ENCODE peak calls at places on chromosome 17, in eight cellular contexts. One of them, this sample, is unnamed.
A peak's percentile ranks its signal among the peaks of the same experiment; 100 is the strongest.

GRCh38 chr17:50129303-50129945 is 536 bp downstream of the SAMD14 start:
- DNase-seq in choroid plexus epithelial cell: peak; percentile 66
- DNase-seq in astrocyte of the spinal cord: peak; percentile 18
- DNase-seq in AG09319: no peak
- DNase-seq in fibroblast of lung: no peak
- DNase-seq in cardiac fibroblast: peak; percentile 48
- DNase-seq in AG10803: peak; percentile 63
- DNase-seq in left ventricle myocardium inferior: no peak
- DNase-seq in this sample: no peak

GRCh38 chr17:48439473-48439872 is 9.5 kb upstream of the SKAP1 start:
- DNase-seq in choroid plexus epithelial cell: no peak
- DNase-seq in astrocyte of the spinal cord: no peak
- DNase-seq in AG09319: no peak
- DNase-seq in fibroblast of lung: no peak
- DNase-seq in cardiac fibroblast: no peak
- DNase-seq in AG10803: no peak
- DNase-seq in left ventricle myocardium inferior: no peak
- DNase-seq in this sample: no peak

GRCh38 chr17:58402047-58402446 is 15.3 kb downstream of the RNF43 start:
- DNase-seq in choroid plexus epithelial cell: peak; percentile 41
- DNase-seq in astrocyte of the spinal cord: peak; percentile 47
- DNase-seq in AG09319: no peak
- DNase-seq in fibroblast of lung: no peak
- DNase-seq in cardiac fibroblast: peak; percentile 69
- DNase-seq in AG10803: peak; percentile 54
- DNase-seq in left ventricle myocardium inferior: no peak
- DNase-seq in this sample: no peak

GRCh38 chr17:48048321-48049140 is at the start of gene NFE2L1:
- DNase-seq in choroid plexus epithelial cell: peak; percentile 95
- DNase-seq in astrocyte of the spinal cord: peak; percentile 93
- DNase-seq in AG09319: peak; percentile 90
- DNase-seq in fibroblast of lung: peak; percentile 96
- DNase-seq in cardiac fibroblast: peak; percentile 96
- DNase-seq in AG10803: peak; percentile 94
- DNase-seq in left ventricle myocardium inferior: peak; percentile 94
- DNase-seq in this sample: peak; percentile 71

GRCh38 chr17:17987901-17988300 is 15.2 kb downstream of the DRC3 start:
- DNase-seq in choroid plexus epithelial cell: no peak
- DNase-seq in astrocyte of the spinal cord: no peak
- DNase-seq in AG09319: no peak
- DNase-seq in fibroblast of lung: no peak
- DNase-seq in cardiac fibroblast: no peak
- DNase-seq in AG10803: no peak
- DNase-seq in left ventricle myocardium inferior: no peak
- DNase-seq in this sample: no peak

GRCh38 chr17:37239690-37240344 is 136.0 kb upstream of the C17orf78 start:
- DNase-seq in choroid plexus epithelial cell: peak; percentile 62
- DNase-seq in astrocyte of the spinal cord: peak; percentile 50
- DNase-seq in AG09319: peak; percentile 20
- DNase-seq in fibroblast of lung: peak; percentile 57
- DNase-seq in cardiac fibroblast: peak; percentile 57
- DNase-seq in AG10803: peak; percentile 54
- DNase-seq in left ventricle myocardium inferior: no peak
- DNase-seq in this sample: no peak

GRCh38 chr17:2683912-2684311 is 27.7 kb downstream of the CLUH start:
- DNase-seq in choroid plexus epithelial cell: peak; percentile 65
- DNase-seq in astrocyte of the spinal cord: peak; percentile 20
- DNase-seq in AG09319: no peak
- DNase-seq in fibroblast of lung: peak; percentile 57
- DNase-seq in cardiac fibroblast: no peak
- DNase-seq in AG10803: no peak
- DNase-seq in left ventricle myocardium inferior: no peak
- DNase-seq in this sample: no peak

GRCh38 chr17:142102-142661 is 4.8 kb downstream of the SCGB1C2 start:
- DNase-seq in choroid plexus epithelial cell: peak; percentile 13
- DNase-seq in astrocyte of the spinal cord: peak; percentile 5
- DNase-seq in AG09319: no peak
- DNase-seq in fibroblast of lung: no peak
- DNase-seq in cardiac fibroblast: peak; percentile 17
- DNase-seq in AG10803: peak; percentile 26
- DNase-seq in left ventricle myocardium inferior: no peak
- DNase-seq in this sample: peak; percentile 7

GRCh38 chr17:82492647-82493516 is 26.6 kb upstream of the FOXK2 start:
- DNase-seq in choroid plexus epithelial cell: peak; percentile 44
- DNase-seq in astrocyte of the spinal cord: peak; percentile 57
- DNase-seq in AG09319: no peak
- DNase-seq in fibroblast of lung: peak; percentile 75
- DNase-seq in cardiac fibroblast: peak; percentile 53
- DNase-seq in AG10803: peak; percentile 70
- DNase-seq in left ventricle myocardium inferior: no peak
- DNase-seq in this sample: no peak

GRCh38 chr17:39975801-39976200 is 4.8 kb upstream of the PSMD3 start:
- DNase-seq in choroid plexus epithelial cell: no peak
- DNase-seq in astrocyte of the spinal cord: no peak
- DNase-seq in AG09319: no peak
- DNase-seq in fibroblast of lung: no peak
- DNase-seq in cardiac fibroblast: no peak
- DNase-seq in AG10803: no peak
- DNase-seq in left ventricle myocardium inferior: no peak
- DNase-seq in this sample: no peak

DNA sequence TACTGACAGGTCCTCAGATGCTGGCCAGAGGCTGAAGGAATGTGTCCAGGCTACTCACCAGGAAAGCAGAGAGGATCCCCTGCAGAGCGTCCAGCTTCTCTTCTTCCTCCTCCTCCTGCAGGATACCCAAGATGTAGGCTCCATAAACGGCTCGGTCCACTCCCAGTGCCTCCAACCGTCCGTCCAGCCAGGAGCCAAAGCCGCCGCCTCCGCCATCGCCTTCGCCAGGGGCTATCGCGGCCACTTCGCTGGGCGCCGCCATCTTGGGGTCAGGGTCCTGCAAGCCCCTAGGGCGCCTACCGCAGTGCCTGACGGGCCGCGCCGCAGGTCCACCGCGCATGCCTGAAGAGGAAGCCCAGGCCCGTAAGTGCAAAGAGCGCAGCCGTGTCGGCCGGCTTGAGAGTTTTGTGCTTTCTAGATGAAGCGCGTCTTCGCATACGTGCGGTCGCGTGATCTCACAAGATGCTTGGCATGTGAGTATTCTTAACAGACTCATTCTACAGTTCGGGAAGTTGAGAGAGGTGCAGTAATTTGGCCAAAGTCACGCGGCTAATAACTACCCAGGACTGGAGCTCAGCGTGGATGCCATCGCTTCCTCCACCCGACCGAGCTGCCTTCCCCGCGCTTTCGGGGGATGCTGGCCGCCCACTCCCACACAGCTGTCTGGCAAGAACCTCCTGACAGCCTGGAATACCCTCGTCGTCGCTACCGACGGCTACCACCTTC is at the start of gene CCDC43:
- DNase-seq in choroid plexus epithelial cell: peak; percentile 97
- DNase-seq in astrocyte of the spinal cord: peak; percentile 93
- DNase-seq in AG09319: peak; percentile 83
- DNase-seq in fibroblast of lung: peak; percentile 96
- DNase-seq in cardiac fibroblast: peak; percentile 97
- DNase-seq in AG10803: peak; percentile 92
- DNase-seq in left ventricle myocardium inferior: peak; percentile 89
- DNase-seq in this sample: peak; percentile 87
- TF ChIP-seq CTCF in choroid plexus epithelial cell: no peak
- TF ChIP-seq CTCF in astrocyte of the spinal cord: no peak
- TF ChIP-seq CTCF in AG09319: no peak
- TF ChIP-seq CTCF in fibroblast of lung: no peak
- TF ChIP-seq CTCF in cardiac fibroblast: no peak
- TF ChIP-seq CTCF in AG10803: no peak
- TF ChIP-seq CTCF in left ventricle myocardium inferior: no peak
- TF ChIP-seq CTCF in this sample: no peak

GRCh38 chr17:62057696-62058095 is 7.4 kb downstream of the MED13 start:
- DNase-seq in choroid plexus epithelial cell: peak; percentile 9
- DNase-seq in astrocyte of the spinal cord: no peak
- DNase-seq in AG09319: no peak
- DNase-seq in fibroblast of lung: no peak
- DNase-seq in cardiac fibroblast: no peak
- DNase-seq in AG10803: no peak
- DNase-seq in left ventricle myocardium inferior: no peak
- DNase-seq in this sample: no peak

GRCh38 chr17:62062313-62062712 is 2.8 kb downstream of the MED13 start:
- DNase-seq in choroid plexus epithelial cell: peak; percentile 29
- DNase-seq in astrocyte of the spinal cord: peak; percentile 17
- DNase-seq in AG09319: peak; percentile 41
- DNase-seq in fibroblast of lung: peak; percentile 41
- DNase-seq in cardiac fibroblast: no peak
- DNase-seq in AG10803: peak; percentile 35
- DNase-seq in left ventricle myocardium inferior: no peak
- DNase-seq in this sample: no peak

GRCh38 chr17:62062936-62063335 is 2.1 kb downstream of the MED13 start:
- DNase-seq in choroid plexus epithelial cell: no peak
- DNase-seq in astrocyte of the spinal cord: no peak
- DNase-seq in AG09319: no peak
- DNase-seq in fibroblast of lung: peak; percentile 4
- DNase-seq in cardiac fibroblast: no peak
- DNase-seq in AG10803: no peak
- DNase-seq in left ventricle myocardium inferior: no peak
- DNase-seq in this sample: no peak

GRCh38 chr17:62058611-62059010 is 6.5 kb downstream of the MED13 start:
- DNase-seq in choroid plexus epithelial cell: no peak
- DNase-seq in astrocyte of the spinal cord: no peak
- DNase-seq in AG09319: no peak
- DNase-seq in fibroblast of lung: no peak
- DNase-seq in cardiac fibroblast: no peak
- DNase-seq in AG10803: peak; percentile 11
- DNase-seq in left ventricle myocardium inferior: no peak
- DNase-seq in this sample: no peak

DNA sequence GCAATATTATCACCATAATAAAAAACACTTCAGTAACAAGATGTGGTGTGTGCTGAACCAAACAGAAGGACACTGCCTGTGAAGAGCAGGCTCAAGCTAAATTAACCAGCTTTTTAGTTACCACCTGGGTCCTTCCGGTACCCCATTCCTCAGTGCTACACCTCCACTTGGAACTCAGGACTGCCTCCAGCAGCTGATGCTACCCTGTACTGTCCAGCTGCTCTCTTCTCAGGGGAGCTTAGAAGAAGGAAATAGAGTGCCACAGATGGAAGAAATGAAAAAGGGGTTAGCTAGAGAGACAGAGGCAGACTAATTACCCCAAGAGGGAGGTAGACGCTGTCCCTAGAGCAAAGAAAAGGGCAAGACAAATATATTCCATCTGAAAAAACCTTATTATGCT is 5.7 kb downstream of the MED13 start:
- DNase-seq in choroid plexus epithelial cell: no peak
- DNase-seq in astrocyte of the spinal cord: no peak
- DNase-seq in AG09319: no peak
- DNase-seq in fibroblast of lung: no peak
- DNase-seq in cardiac fibroblast: no peak
- DNase-seq in AG10803: no peak
- DNase-seq in left ventricle myocardium inferior: no peak
- DNase-seq in this sample: no peak
- TF ChIP-seq CTCF in choroid plexus epithelial cell: no peak
- TF ChIP-seq CTCF in astrocyte of the spinal cord: no peak
- TF ChIP-seq CTCF in AG09319: no peak
- TF ChIP-seq CTCF in fibroblast of lung: no peak
- TF ChIP-seq CTCF in cardiac fibroblast: no peak
- TF ChIP-seq CTCF in AG10803: no peak
- TF ChIP-seq CTCF in left ventricle myocardium inferior: no peak
- TF ChIP-seq CTCF in this sample: no peak

GRCh38 chr17:74457820-74458166 is 8.6 kb upstream of the CD300A start:
- DNase-seq in choroid plexus epithelial cell: no peak
- DNase-seq in astrocyte of the spinal cord: no peak
- DNase-seq in AG09319: no peak
- DNase-seq in fibroblast of lung: no peak
- DNase-seq in cardiac fibroblast: no peak
- DNase-seq in AG10803: no peak
- DNase-seq in left ventricle myocardium inferior: no peak
- DNase-seq in this sample: no peak
- TF ChIP-seq CTCF in choroid plexus epithelial cell: no peak
- TF ChIP-seq CTCF in astrocyte of the spinal cord: no peak
- TF ChIP-seq CTCF in AG09319: no peak
- TF ChIP-seq CTCF in fibroblast of lung: no peak
- TF ChIP-seq CTCF in cardiac fibroblast: no peak
- TF ChIP-seq CTCF in AG10803: no peak
- TF ChIP-seq CTCF in left ventricle myocardium inferior: peak; percentile 34
- TF ChIP-seq CTCF in this sample: no peak

GRCh38 chr17:38731526-38732294 is 1.6 kb downstream of the CISD3 start:
- DNase-seq in choroid plexus epithelial cell: no peak
- DNase-seq in astrocyte of the spinal cord: no peak
- DNase-seq in AG09319: no peak
- DNase-seq in fibroblast of lung: no peak
- DNase-seq in cardiac fibroblast: no peak
- DNase-seq in AG10803: no peak
- DNase-seq in left ventricle myocardium inferior: no peak
- DNase-seq in this sample: no peak

GRCh38 chr17:38730526-38731379 is 612 bp downstream of the CISD3 start:
- DNase-seq in choroid plexus epithelial cell: peak; percentile 52
- DNase-seq in astrocyte of the spinal cord: peak; percentile 49
- DNase-seq in AG09319: no peak
- DNase-seq in fibroblast of lung: peak; percentile 62
- DNase-seq in cardiac fibroblast: peak; percentile 66
- DNase-seq in AG10803: peak; percentile 58
- DNase-seq in left ventricle myocardium inferior: peak; percentile 84
- DNase-seq in this sample: no peak

GRCh38 chr17:38733315-38734234 is 3.4 kb downstream of the CISD3 start:
- DNase-seq in choroid plexus epithelial cell: no peak
- DNase-seq in astrocyte of the spinal cord: no peak
- DNase-seq in AG09319: no peak
- DNase-seq in fibroblast of lung: no peak
- DNase-seq in cardiac fibroblast: no peak
- DNase-seq in AG10803: no peak
- DNase-seq in left ventricle myocardium inferior: no peak
- DNase-seq in this sample: no peak

GRCh38 chr17:38734235-38734633 is 4.1 kb downstream of the CISD3 start:
- DNase-seq in choroid plexus epithelial cell: no peak
- DNase-seq in astrocyte of the spinal cord: no peak
- DNase-seq in AG09319: no peak
- DNase-seq in fibroblast of lung: no peak
- DNase-seq in cardiac fibroblast: no peak
- DNase-seq in AG10803: no peak
- DNase-seq in left ventricle myocardium inferior: no peak
- DNase-seq in this sample: no peak

DNA sequence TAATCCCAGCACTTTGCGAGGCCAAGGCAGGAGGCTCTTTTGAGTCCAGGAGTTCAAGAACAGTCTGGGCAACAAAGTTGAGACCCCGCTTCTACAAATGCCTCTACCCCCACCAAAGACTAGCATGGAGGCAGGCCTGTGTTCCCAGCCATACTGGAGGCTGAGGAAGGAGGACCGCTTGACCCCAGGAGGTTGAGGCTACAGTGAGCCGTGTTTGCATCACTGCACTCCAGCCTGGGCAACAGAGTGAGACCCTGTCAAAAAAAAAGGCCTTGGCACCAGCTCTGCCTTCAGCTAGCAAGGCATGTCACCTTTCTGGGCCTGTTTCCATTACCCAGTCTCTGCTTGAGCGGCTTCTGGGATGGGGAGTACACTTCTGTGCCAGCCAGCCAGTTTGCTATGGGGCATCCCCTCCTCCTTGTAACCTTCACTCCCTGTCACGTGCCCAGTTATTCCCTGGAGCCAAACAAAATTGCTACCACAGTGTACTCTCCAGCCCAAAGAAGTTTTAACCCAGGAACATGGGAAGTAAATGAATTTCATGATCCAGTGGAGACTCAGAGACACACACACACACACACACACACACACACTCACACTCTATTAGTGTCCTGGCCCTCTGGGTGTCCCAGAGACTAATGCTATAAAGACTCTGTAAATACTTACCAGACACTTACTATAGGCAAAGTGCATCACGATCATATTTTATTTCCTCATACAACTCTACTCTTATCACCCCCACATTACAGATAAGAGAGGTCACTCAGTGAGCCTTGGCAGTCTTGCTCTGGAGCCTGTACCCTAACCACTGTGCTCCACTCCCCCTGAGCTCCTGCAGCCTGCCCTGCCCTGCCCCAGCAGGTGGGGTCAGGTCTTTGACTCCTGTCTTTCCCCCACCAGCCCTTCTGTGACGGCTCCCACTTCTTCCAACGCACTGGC is 2.5 kb downstream of the CISD3 start:
- DNase-seq in choroid plexus epithelial cell: no peak
- DNase-seq in astrocyte of the spinal cord: no peak
- DNase-seq in AG09319: no peak
- DNase-seq in fibroblast of lung: no peak
- DNase-seq in cardiac fibroblast: no peak
- DNase-seq in AG10803: no peak
- DNase-seq in left ventricle myocardium inferior: no peak
- DNase-seq in this sample: no peak
- TF ChIP-seq CTCF in choroid plexus epithelial cell: no peak
- TF ChIP-seq CTCF in astrocyte of the spinal cord: no peak
- TF ChIP-seq CTCF in AG09319: no peak
- TF ChIP-seq CTCF in fibroblast of lung: no peak
- TF ChIP-seq CTCF in cardiac fibroblast: no peak
- TF ChIP-seq CTCF in AG10803: no peak
- TF ChIP-seq CTCF in left ventricle myocardium inferior: no peak
- TF ChIP-seq CTCF in this sample: no peak